ENCODE peak calls at places on chromosomes 13 and 19, in ten cellular contexts. I is NCI-H1436; P is activated CD8-positive, alpha-beta memory T cell treated with anti-CD3 and anti-CD28 coated beads for 48 hours; B is astrocyte of the spinal cord; Q is activated CD4-positive, alpha-beta T cell treated with anti-CD3 and anti-CD28 coated beads, Interleukin-2, amount 50 U/mL, for 1 hour; S is HCEC 1CT; C is SHP77; Z is stimulated activated naive CD4-positive, alpha-beta T cell; E is EH; G is NCI-H446 treated with DMSO at 0.1 percent for 48 hours. D is an unnamed sample.

GRCh38 chr19:44741258-44741731 is 7.2 kb upstream of the BCL3 start:
- DNase-seq in E (no peak), I (no peak), P (no peak), B (no peak), G (no peak), S (no peak), Z (no peak), C (no peak), Q (no peak), D (no peak)

GRCh38 chr19:16458391-16459128 is 13.2 kb downstream of the EPS15L1 start:
- DNase-seq in S (no peak), Z (no peak), P (no peak), E (no peak), B (no peak), G (no peak), C (no peak), Q (no peak), I (no peak), D (no peak)

GRCh38 chr13:111530137-111530536 is 209.7 kb downstream of the TEX29 start:
- DNase-seq in Z (no peak), B (no peak), C (no peak), Q (no peak), P (no peak), G (no peak), S (no peak), E (no peak), I (no peak), D (no peak)

GRCh38 chr19:22625266-22626035 is 8.7 kb upstream of the ZNF492 start:
- DNase-seq in Z (no peak), S (no peak), P (no peak), B (no peak), Q (no peak), C (no peak), E (no peak), I (no peak), G (no peak), D (no peak)

GRCh38 chr13:110712081-110712848 is 1.2 kb upstream of the ING1 start:
- DNase-seq in E (peak; percentile 85), G (peak; percentile 25), I (peak; percentile 87), Q (peak; percentile 80), P (peak; percentile 77), C (peak; percentile 93), B (peak; percentile 90), Z (peak; percentile 85), S (peak; percentile 85), D (peak; percentile 67)

GRCh38 chr13:103007427-103007762 is 58.8 kb downstream of the SLC10A2 start:
- DNase-seq in C (no peak), P (no peak), Z (no peak), I (no peak), B (no peak), E (no peak), Q (no peak), G (no peak), S (no peak), D (no peak)

GRCh38 chr19:38665950-38666661 is 18.7 kb downstream of the ACTN4 start:
- DNase-seq in E (peak; percentile 99), Q (no peak), Z (no peak), G (no peak), I (no peak), B (no peak), C (no peak), P (no peak), S (peak; percentile 83), D (no peak)

GRCh38 chr19:35828694-35829301 is 16.2 kb upstream of the PRODH2 start:
- DNase-seq in C (no peak), P (peak; percentile 14), E (peak; percentile 73), Z (peak; percentile 16), S (no peak), Q (peak; percentile 52), B (peak; percentile 59), G (no peak), I (no peak), D (no peak)

GRCh38 chr19:41871573-41872383 is 5.3 kb upstream of the CD79A start:
- DNase-seq in E (no peak), S (peak; percentile 20), B (no peak), I (no peak), G (no peak), Q (peak; percentile 42), Z (peak; percentile 13), P (no peak), C (no peak), D (no peak)

GRCh38 chr19:55605637-55606470 is at the start of gene ZNF865:
- DNase-seq in S (peak; percentile 81), B (peak; percentile 87), E (peak; percentile 88), I (peak; percentile 82), G (peak; percentile 41), Z (peak; percentile 52), P (peak; percentile 51), Q (peak; percentile 65), C (peak; percentile 54), D (peak; percentile 73)

GRCh38 chr19:54469496-54469934 is 3.6 kb downstream of the CDC42EP5 start:
- DNase-seq in G (no peak), P (no peak), I (no peak), B (no peak), Z (no peak), Q (no peak), E (no peak), C (no peak), S (no peak), D (no peak)

GRCh38 chr13:74794147-74794546 is 659.9 kb upstream of the KLF12 start:
- DNase-seq in I (no peak), B (no peak), C (no peak), Z (no peak), G (no peak), E (no peak), P (no peak), S (no peak), Q (no peak), D (peak; percentile 60)

GRCh38 chr19:45314708-45315107 is 8.0 kb downstream of the CKM start:
- DNase-seq in E (no peak), I (no peak), S (no peak), P (no peak), Z (no peak), Q (no peak), C (no peak), B (no peak), G (no peak), D (no peak)

GRCh38 chr19:46296722-46297431 is at the start of gene HIF3A:
- DNase-seq in E (no peak), G (no peak), Q (no peak), P (no peak), I (peak; percentile 41), S (peak; percentile 31), B (peak; percentile 58), Z (no peak), C (no peak), D (peak; percentile 44)

GRCh38 chr19:14442904-14443631 is 10.0 kb downstream of the PKN1 start:
- DNase-seq in G (no peak), B (no peak), E (no peak), P (no peak), S (no peak), C (no peak), Z (no peak), Q (no peak), I (no peak), D (no peak)

GRCh38 chr19:7921955-7922840 is 2.1 kb downstream of the SNAPC2 start:
- DNase-seq in Q (no peak), E (no peak), G (no peak), P (no peak), C (no peak), I (no peak), B (no peak), Z (no peak), S (no peak), D (no peak)

GRCh38 chr13:20206065-20206725 is 13.5 kb upstream of the GJB2 start:
- DNase-seq in B (no peak), E (no peak), C (no peak), S (no peak), G (no peak), I (no peak), P (no peak), Z (no peak), Q (no peak), D (no peak)

GRCh38 chr13:98565726-98566577 is 11.0 kb downstream of the STK24 start:
- DNase-seq in E (peak; percentile 47), B (no peak), S (no peak), Q (no peak), G (no peak), Z (peak; percentile 13), C (no peak), P (no peak), I (no peak), D (no peak)

GRCh38 chr19:13398780-13399726 is 107.2 kb downstream of the CACNA1A start:
- DNase-seq in P (no peak), S (peak; percentile 92), I (no peak), E (peak; percentile 92), G (no peak), Q (no peak), B (peak; percentile 93), C (no peak), Z (no peak), D (no peak)

GRCh38 chr19:50723069-50723468 is at the start of gene CLEC11A:
- DNase-seq in S (peak; percentile 85), Q (no peak), B (peak; percentile 41), P (no peak), Z (no peak), C (no peak), G (no peak), E (peak; percentile 93), I (no peak), D (no peak)

GRCh38 chr19:14699641-14700040 is 9.8 kb downstream of the ZNF333 start:
- DNase-seq in P (no peak), E (no peak), Z (no peak), G (no peak), C (no peak), S (no peak), B (no peak), I (no peak), Q (no peak), D (no peak)

GRCh38 chr19:17557461-17557860 is 2.0 kb downstream of the COLGALT1 start:
- DNase-seq in S (no peak), I (no peak), B (no peak), G (no peak), P (no peak), C (no peak), Q (no peak), E (no peak), Z (no peak), D (no peak)

GRCh38 chr13:53198017-53198416 is 169.4 kb downstream of the OLFM4 start:
- DNase-seq in B (no peak), Q (no peak), E (no peak), I (no peak), P (no peak), G (peak; percentile 29), C (peak; percentile 26), S (no peak), Z (no peak), D (peak; percentile 74)

D was measured in NCI-H524.